ENCODE peak calls at places on chromosomes 3 and 15, in five cellular contexts. One of them, this sample, is unnamed.

GRCh38 chr3:184110316-184110725 is 13.5 kb downstream of the HTR3E start:
- DNase-seq in RPMI7951: peak
- DNase-seq in LHCN-M2: peak
- DNase-seq in BJ: no peak
- DNase-seq in RPMI8226: no peak
- DNase-seq in this sample: no peak

GRCh38 chr3:110814170-110815007 is 257.2 kb upstream of the NECTIN3 start:
- DNase-seq in RPMI8226: no peak
- DNase-seq in LHCN-M2: peak
- DNase-seq in BJ: peak
- DNase-seq in RPMI7951: peak
- DNase-seq in this sample: peak

GRCh38 chr3:129485681-129486056 is 42.8 kb upstream of the RHO start:
- DNase-seq in BJ: peak
- DNase-seq in LHCN-M2: no peak
- DNase-seq in RPMI8226: peak
- DNase-seq in RPMI7951: peak
- DNase-seq in this sample: peak

GRCh38 chr3:37945803-37946530 is 44.6 kb upstream of the VILL start:
- DNase-seq in RPMI8226: no peak
- DNase-seq in RPMI7951: peak
- DNase-seq in LHCN-M2: no peak
- DNase-seq in BJ: peak
- DNase-seq in this sample: no peak

GRCh38 chr3:16743276-16743675 is 138.1 kb upstream of the DAZL start:
- DNase-seq in RPMI7951: peak
- DNase-seq in LHCN-M2: no peak
- DNase-seq in BJ: no peak
- DNase-seq in RPMI8226: no peak
- DNase-seq in this sample: no peak

GRCh38 chr15:25056484-25057429 is 102.0 kb downstream of the SNRPN start:
- DNase-seq in LHCN-M2: no peak
- DNase-seq in BJ: no peak
- DNase-seq in RPMI7951: no peak
- DNase-seq in RPMI8226: no peak
- DNase-seq in this sample: no peak

GRCh38 chr3:114155370-114155821 is 23.5 kb downstream of the DRD3 start:
- DNase-seq in LHCN-M2: peak
- DNase-seq in RPMI8226: peak
- DNase-seq in RPMI7951: peak
- DNase-seq in BJ: no peak
- DNase-seq in this sample: no peak

GRCh38 chr3:38084019-38084968 is 45.3 kb downstream of the DLEC1 start:
- DNase-seq in RPMI8226: peak
- DNase-seq in RPMI7951: peak
- DNase-seq in BJ: no peak
- DNase-seq in LHCN-M2: peak
- DNase-seq in this sample: no peak

GRCh38 chr3:131036200-131036816 is 9.6 kb downstream of the NEK11 start:
- DNase-seq in LHCN-M2: peak
- DNase-seq in RPMI8226: no peak
- DNase-seq in RPMI7951: peak
- DNase-seq in BJ: peak
- DNase-seq in this sample: no peak

GRCh38 chr3:190404715-190405114 is 16.8 kb downstream of the CLDN16 start:
- DNase-seq in LHCN-M2: no peak
- DNase-seq in RPMI7951: no peak
- DNase-seq in RPMI8226: no peak
- DNase-seq in BJ: no peak
- DNase-seq in this sample: no peak

GRCh38 chr3:143001369-143002082 is at the start of gene U2SURP:
- DNase-seq in BJ: peak
- DNase-seq in LHCN-M2: peak
- DNase-seq in RPMI8226: peak
- DNase-seq in RPMI7951: peak
- DNase-seq in this sample: peak

GRCh38 chr3:157573780-157574378 is 70.7 kb upstream of the VEPH1 start:
- DNase-seq in LHCN-M2: no peak
- DNase-seq in BJ: no peak
- DNase-seq in RPMI7951: peak
- DNase-seq in RPMI8226: no peak
- DNase-seq in this sample: no peak

GRCh38 chr3:160150525-160150924 is 74.7 kb upstream of the C3orf80 start:
- DNase-seq in BJ: no peak
- DNase-seq in RPMI7951: peak
- DNase-seq in LHCN-M2: peak
- DNase-seq in RPMI8226: no peak
- DNase-seq in this sample: no peak

GRCh38 chr3:194824676-194825075 is 139.0 kb downstream of the FAM43A start:
- DNase-seq in RPMI8226: peak
- DNase-seq in BJ: peak
- DNase-seq in RPMI7951: peak
- DNase-seq in LHCN-M2: peak
- DNase-seq in this sample: no peak

GRCh38 chr15:62816342-62817059 is 226.0 kb upstream of the TPM1 start:
- DNase-seq in RPMI8226: no peak
- DNase-seq in LHCN-M2: no peak
- DNase-seq in RPMI7951: no peak
- DNase-seq in BJ: no peak
- DNase-seq in this sample: no peak

GRCh38 chr3:66035763-66036477 is 2.8 kb downstream of the MAGI1 start:
- DNase-seq in RPMI7951: no peak
- DNase-seq in LHCN-M2: no peak
- DNase-seq in RPMI8226: no peak
- DNase-seq in BJ: no peak
- DNase-seq in this sample: no peak

GRCh38 chr3:116678853-116679252 is 30.7 kb upstream of the TUSC7 start:
- DNase-seq in RPMI8226: no peak
- DNase-seq in RPMI7951: no peak
- DNase-seq in LHCN-M2: no peak
- DNase-seq in BJ: no peak
- DNase-seq in this sample: no peak

GRCh38 chr3:107752202-107752990 is 229.6 kb downstream of the BBX start:
- DNase-seq in RPMI7951: peak
- DNase-seq in RPMI8226: peak
- DNase-seq in BJ: no peak
- DNase-seq in LHCN-M2: peak
- DNase-seq in this sample: no peak

GRCh38 chr3:171801738-171802600 is 8.3 kb downstream of the PLD1 start:
- DNase-seq in LHCN-M2: peak
- DNase-seq in RPMI8226: no peak
- DNase-seq in BJ: peak
- DNase-seq in RPMI7951: peak
- DNase-seq in this sample: peak

GRCh38 chr15:84668221-84668982 is 10.4 kb upstream of the NMB start:
- DNase-seq in RPMI7951: no peak
- DNase-seq in LHCN-M2: no peak
- DNase-seq in RPMI8226: no peak
- DNase-seq in BJ: no peak
- DNase-seq in this sample: no peak

GRCh38 chr3:71055602-71056001 is 527.9 kb downstream of the FOXP1 start:
- DNase-seq in RPMI7951: no peak
- DNase-seq in LHCN-M2: peak
- DNase-seq in RPMI8226: no peak
- DNase-seq in BJ: no peak
- DNase-seq in this sample: no peak

GRCh38 chr15:41367418-41367817 is 34.7 kb downstream of the NUSAP1 start:
- DNase-seq in BJ: no peak
- DNase-seq in LHCN-M2: no peak
- DNase-seq in RPMI8226: no peak
- DNase-seq in RPMI7951: peak
- DNase-seq in this sample: no peak

GRCh38 chr3:43181202-43181910 is 75.5 kb upstream of the POMGNT2 start:
- DNase-seq in RPMI7951: no peak
- DNase-seq in BJ: no peak
- DNase-seq in LHCN-M2: no peak
- DNase-seq in RPMI8226: peak
- DNase-seq in this sample: no peak

GRCh38 chr3:22129101-22129500 is 378.1 kb upstream of the ZNF385D start:
- DNase-seq in RPMI8226: no peak
- DNase-seq in BJ: no peak
- DNase-seq in LHCN-M2: no peak
- DNase-seq in RPMI7951: no peak
- DNase-seq in this sample: no peak

GRCh38 chr3:30075514-30075913 is 530.9 kb upstream of the TGFBR2 start:
- DNase-seq in RPMI8226: no peak
- DNase-seq in RPMI7951: no peak
- DNase-seq in BJ: no peak
- DNase-seq in LHCN-M2: peak
- DNase-seq in this sample: no peak

GRCh38 chr3:141485578-141486415 is 1.0 kb upstream of the RASA2 start:
- DNase-seq in BJ: peak
- DNase-seq in RPMI8226: no peak
- DNase-seq in LHCN-M2: peak
- DNase-seq in RPMI7951: peak
- DNase-seq in this sample: no peak

GRCh38 chr15:40807028-40807887 is at the start of the genes DNAJC17 and ZFYVE19:
- DNase-seq in RPMI7951: peak
- DNase-seq in LHCN-M2: peak
- DNase-seq in BJ: peak
- DNase-seq in RPMI8226: peak
- DNase-seq in this sample: peak

GRCh38 chr3:77467702-77468407 is 428.0 kb downstream of the ROBO2 start:
- DNase-seq in LHCN-M2: no peak
- DNase-seq in RPMI8226: no peak
- DNase-seq in RPMI7951: no peak
- DNase-seq in BJ: no peak
- DNase-seq in this sample: no peak

GRCh38 chr3:13713396-13713795 is 164.5 kb downstream of the FBLN2 start:
- DNase-seq in RPMI8226: no peak
- DNase-seq in BJ: no peak
- DNase-seq in RPMI7951: no peak
- DNase-seq in LHCN-M2: no peak
- DNase-seq in this sample: no peak

GRCh38 chr3:117692416-117692995 is 982.9 kb downstream of the TUSC7 start:
- DNase-seq in RPMI8226: no peak
- DNase-seq in RPMI7951: no peak
- DNase-seq in BJ: no peak
- DNase-seq in LHCN-M2: peak
- DNase-seq in this sample: no peak

GRCh38 chr15:59296181-59296617 is 76.5 kb downstream of the MYO1E start:
- DNase-seq in RPMI8226: no peak
- DNase-seq in RPMI7951: peak
- DNase-seq in BJ: peak
- DNase-seq in LHCN-M2: peak
- DNase-seq in this sample: no peak

GRCh38 chr3:195013411-195013810 is 257.5 kb downstream of the XXYLT1 start:
- DNase-seq in RPMI7951: no peak
- DNase-seq in BJ: no peak
- DNase-seq in RPMI8226: no peak
- DNase-seq in LHCN-M2: no peak
- DNase-seq in this sample: no peak

GRCh38 chr3:149299938-149300791 is 33.3 kb downstream of the TM4SF18 start:
- DNase-seq in RPMI8226: peak
- DNase-seq in RPMI7951: peak
- DNase-seq in BJ: peak
- DNase-seq in LHCN-M2: peak
- DNase-seq in this sample: peak